ENCODE peak calls at places on chromosomes 1 and 21, in nine cellular contexts. F is glomerular endothelial cell; C is islet precursor cell; P is Calu3; T is SHP77; Z is T-cell; V is KG1; H is activated CD8-positive, alpha-beta memory T cell treated with anti-CD3 and anti-CD28 coated beads, Interleukin-2, amount 10 ng/mL, durations not matched to agents 7 days and 5 days; E is Right ventricle myocardium inferior. X is an unnamed sample.

GRCh38 chr1:43312212-43312623 is 11.4 kb downstream of the TIE1 start:
- DNase-seq in F (no peak), C (no peak), P (no peak), T (no peak), Z (no peak), V (no peak), H (no peak), E (no peak), X (no peak)

GRCh38 chr1:30610917-30611316 is 112.5 kb downstream of the MATN1 start:
- DNase-seq in F (no peak), C (peak; percentile 12), P (no peak), T (no peak), Z (no peak), V (no peak), H (no peak), E (no peak), X (no peak)

GRCh38 chr1:110584045-110584444 is 22.1 kb downstream of the KCNA2 start:
- DNase-seq in F (no peak), C (no peak), P (no peak), T (no peak), Z (no peak), V (no peak), H (no peak), E (no peak), X (no peak)

GRCh38 chr1:168628807-168629206 is 52.4 kb downstream of the XCL1 start:
- DNase-seq in F (no peak), C (peak; percentile 67), P (peak; percentile 65), T (no peak), Z (no peak), V (no peak), H (no peak), E (no peak), X (no peak)

GRCh38 chr1:224727851-224728250 is 111.7 kb downstream of the CNIH3 start:
- DNase-seq in F (no peak), C (no peak), P (no peak), T (no peak), Z (no peak), V (no peak), H (no peak), E (no peak), X (no peak)

GRCh38 chr1:165234149-165234548 is 122.4 kb downstream of the LMX1A start:
- DNase-seq in F (no peak), C (no peak), P (no peak), T (no peak), Z (no peak), V (no peak), H (no peak), E (no peak), X (no peak)

GRCh38 chr1:34975312-34975711 is 9.8 kb downstream of the TMEM35B start:
- DNase-seq in F (no peak), C (peak; percentile 64), P (no peak), T (no peak), Z (no peak), V (no peak), H (no peak), E (no peak), X (no peak)

GRCh38 chr1:70336050-70336449 is 18.5 kb downstream of the ANKRD13C start:
- DNase-seq in F (no peak), C (no peak), P (no peak), T (no peak), Z (no peak), V (no peak), H (no peak), E (no peak), X (no peak)

GRCh38 chr1:205602118-205602517 is 29.7 kb downstream of the ELK4 start:
- DNase-seq in F (no peak), C (no peak), P (no peak), T (no peak), Z (no peak), V (no peak), H (no peak), E (no peak), X (no peak)

GRCh38 chr1:47479664-47480063 is 41.8 kb downstream of the FOXD2 start:
- DNase-seq in F (no peak), C (peak; percentile 40), P (no peak), T (no peak), Z (no peak), V (no peak), H (no peak), E (no peak), X (no peak)

GRCh38 chr1:1202831-1203560 is 3.4 kb downstream of the TNFRSF18 start:
- DNase-seq in F (no peak), C (no peak), P (no peak), T (no peak), Z (no peak), V (no peak), H (no peak), E (peak; percentile 63), X (no peak)

GRCh38 chr21:37451446-37451845 is 84.9 kb downstream of the DYRK1A start:
- DNase-seq in F (no peak), C (no peak), P (no peak), T (no peak), Z (no peak), V (no peak), H (no peak), E (no peak), X (no peak)

GRCh38 chr21:29133796-29134195 is 3.4 kb downstream of the MAP3K7CL start:
- DNase-seq in F (no peak), C (no peak), P (no peak), T (no peak), Z (no peak), V (no peak), H (no peak), E (no peak), X (no peak)

GRCh38 chr1:179141592-179142244 is 59.8 kb downstream of the TOR3A start:
- DNase-seq in F (no peak), C (no peak), P (no peak), T (no peak), Z (no peak), V (no peak), H (no peak), E (no peak), X (no peak)

GRCh38 chr1:216794541-216795055 is 71.4 kb upstream of the ESRRG start:
- DNase-seq in F (no peak), C (no peak), P (no peak), T (no peak), Z (no peak), V (no peak), H (no peak), E (no peak), X (no peak)

GRCh38 chr1:218025454-218025853 is 259.6 kb upstream of the RRP15 start:
- DNase-seq in F (no peak), C (no peak), P (no peak), T (no peak), Z (no peak), V (no peak), H (no peak), E (no peak), X (no peak)

GRCh38 chr1:231334079-231334666 is 3.5 kb downstream of the EXOC8 start:
- DNase-seq in F (no peak), C (no peak), P (no peak), T (no peak), Z (no peak), V (no peak), H (no peak), E (no peak), X (no peak)

GRCh38 chr1:67748147-67748546 is 63.1 kb downstream of the GADD45A start:
- DNase-seq in F (no peak), C (no peak), P (no peak), T (no peak), Z (no peak), V (no peak), H (no peak), E (no peak), X (no peak)

GRCh38 chr1:20184997-20185833 is 681 bp upstream of the UBXN10 start:
- DNase-seq in F (no peak), C (no peak), P (no peak), T (no peak), Z (peak; percentile 51), V (no peak), H (peak; percentile 77), E (no peak), X (peak; percentile 78)

GRCh38 chr1:71285529-71285928 is 204.7 kb upstream of the ZRANB2 start:
- DNase-seq in F (no peak), C (no peak), P (no peak), T (no peak), Z (no peak), V (no peak), H (no peak), E (no peak), X (no peak)